ENCODE peak calls at places on chromosomes 6 and 20, in six cellular contexts. A is PC-9, P is IMR-90, I is right atrium auricular region, O is HCT116, U is PC-3. H is an unnamed sample.

GRCh38 chr6:43669050-43669921 is 18.3 kb downstream of the MRPS18A start:
- DNase-seq in A (no peak), P (peak; percentile 59), I (peak; percentile 87), O (no peak), U (no peak), H (no peak)

GRCh38 chr20:44931911-44932310 is 22.1 kb downstream of the PABPC1L start:
- DNase-seq in A (peak; percentile 85), P (no peak), I (no peak), O (no peak), U (no peak), H (no peak)

GRCh38 chr20:12358006-12358654 is 440.4 kb downstream of the BTBD3 start:
- DNase-seq in A (no peak), P (no peak), I (no peak), O (no peak), U (peak; percentile 65), H (no peak)

GRCh38 chr20:237479-237878 is 10.4 kb downstream of the DEFB129 start:
- DNase-seq in A (no peak), P (peak; percentile 5), I (no peak), O (no peak), U (no peak), H (peak; percentile 42)

GRCh38 chr20:51043811-51044210 is 20.9 kb upstream of the KCNG1 start:
- DNase-seq in A (no peak), P (peak; percentile 84), I (no peak), O (no peak), U (peak; percentile 83), H (no peak)

GRCh38 chr20:38418509-38419204 is 16.5 kb downstream of the SNHG17 start:
- DNase-seq in A (no peak), P (peak; percentile 40), I (no peak), O (no peak), U (no peak), H (no peak)

GRCh38 chr6:103675807-103676406 is 1183.8 kb downstream of the HACE1 start:
- DNase-seq in A (no peak), P (no peak), I (no peak), O (no peak), U (no peak), H (no peak)

GRCh38 chr6:160069050-160069454 is 52.6 kb upstream of the SLC22A1 start:
- DNase-seq in A (no peak), P (no peak), I (no peak), O (no peak), U (no peak), H (no peak)

GRCh38 chr6:33172307-33173227 is 19.7 kb downstream of the COL11A2 start:
- DNase-seq in A (no peak), P (peak; percentile 49), I (no peak), O (peak; percentile 13), U (peak; percentile 47), H (no peak)

GRCh38 chr6:105442369-105442768 is 39.5 kb upstream of the PREP start:
- DNase-seq in A (no peak), P (no peak), I (no peak), O (no peak), U (no peak), H (no peak)

GRCh38 chr6:144899161-144899560 is 614.0 kb downstream of the UTRN start:
- DNase-seq in A (no peak), P (peak; percentile 67), I (no peak), O (no peak), U (peak; percentile 45), H (no peak)

GRCh38 chr20:56443654-56444540 is 24.5 kb upstream of the RTF2 start:
- DNase-seq in A (peak; percentile 31), P (peak; percentile 90), I (no peak), O (no peak), U (no peak), H (no peak)

GRCh38 chr6:42744351-42744890 is 1.5 kb downstream of the TBCC start:
- DNase-seq in A (no peak), P (no peak), I (no peak), O (no peak), U (peak; percentile 29), H (no peak)

GRCh38 chr6:14747881-14748520 is 497.9 kb upstream of the JARID2 start:
- DNase-seq in A (no peak), P (peak; percentile 57), I (no peak), O (no peak), U (no peak), H (no peak)

DNA sequence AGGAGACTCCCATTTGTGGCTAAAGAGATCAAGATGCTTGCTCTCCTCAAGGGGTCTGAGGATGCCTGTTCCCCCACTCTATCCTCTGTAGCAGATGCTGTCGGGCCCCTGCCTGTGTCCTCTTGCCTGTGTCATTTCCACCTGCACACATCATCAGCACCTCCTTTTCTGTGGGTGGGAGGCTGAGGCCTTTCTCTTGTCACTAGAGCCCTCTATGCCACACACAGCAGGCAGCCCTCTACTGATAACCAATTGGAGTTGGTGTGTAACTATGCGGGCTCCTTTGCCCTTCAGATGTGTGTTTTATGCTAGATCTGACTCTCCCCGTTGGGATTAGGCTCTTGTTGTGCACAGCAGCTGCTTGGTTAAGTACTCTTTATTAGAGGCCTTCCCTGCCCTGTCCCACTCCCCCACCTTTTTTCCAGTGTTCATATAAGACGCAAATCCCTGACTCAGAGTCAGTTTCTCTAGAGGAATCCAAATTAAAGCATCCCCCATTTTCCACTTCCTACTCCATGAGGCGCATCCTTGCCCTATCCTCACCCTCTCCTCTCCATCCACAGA is 7.7 kb downstream of the TREML2 start:
- DNase-seq in A (no peak), P (no peak), I (peak; percentile 32), O (no peak), U (no peak), H (no peak)
- H3K27me3 ChIP-seq in A (peaks cover 73% of the 10 kb centered on the region), P (peaks cover 13% of the 10 kb centered on the region), I (no peaks in the 10 kb centered on the region), O (peaks cover 39% of the 10 kb centered on the region), U (peaks cover 46% of the 10 kb centered on the region), H (no peaks in the 10 kb centered on the region)

GRCh38 chr6:165186041-165186440 is 123.4 kb downstream of the C6orf118 start:
- DNase-seq in A (no peak), P (no peak), I (no peak), O (no peak), U (no peak), H (no peak)
- H3K9me3 ChIP-seq in A (no peaks in the 10 kb centered on the region), P (peaks cover 17% of the 10 kb centered on the region), I (no peaks in the 10 kb centered on the region), O (no peaks in the 10 kb centered on the region), U (no peaks in the 10 kb centered on the region), H (no peaks in the 10 kb centered on the region)

DNA sequence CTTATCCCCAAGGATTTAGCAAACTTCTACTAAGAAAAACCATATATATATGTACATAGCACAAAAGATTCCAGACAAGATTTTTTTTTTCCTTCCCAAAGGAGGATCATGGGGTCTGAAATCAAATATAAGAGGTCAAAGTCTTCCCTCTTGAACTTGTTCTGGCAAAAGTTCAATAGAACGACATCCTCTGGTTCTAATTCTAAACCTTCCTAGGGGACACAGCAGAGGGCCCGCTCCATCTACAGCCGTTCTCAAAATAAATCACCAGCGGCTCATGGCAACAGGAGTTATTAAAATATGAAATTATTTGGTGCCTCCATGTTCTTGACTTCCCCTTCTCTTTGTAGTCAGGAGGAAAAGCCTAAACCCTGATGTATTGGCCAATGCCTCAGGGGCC is 29.0 kb downstream of the ANKRD60 start:
- DNase-seq in A (no peak), P (no peak), I (no peak), O (no peak), U (no peak), H (no peak)
- H3K27me3 ChIP-seq in A (no peaks in the 10 kb centered on the region), P (peaks cover 14% of the 10 kb centered on the region), I (no peaks in the 10 kb centered on the region), O (peaks cover 16% of the 10 kb centered on the region), U (no peaks in the 10 kb centered on the region), H (no peaks in the 10 kb centered on the region)

GRCh38 chr6:67812693-67813092 is 822.4 kb upstream of the ADGRB3 start:
- DNase-seq in A (no peak), P (no peak), I (no peak), O (no peak), U (no peak), H (no peak)

GRCh38 chr6:67814262-67814661 is 820.8 kb upstream of the ADGRB3 start:
- DNase-seq in A (no peak), P (no peak), I (no peak), O (no peak), U (no peak), H (no peak)

GRCh38 chr6:67815623-67816022 is 819.5 kb upstream of the ADGRB3 start:
- DNase-seq in A (no peak), P (no peak), I (no peak), O (no peak), U (no peak), H (no peak)

DNA sequence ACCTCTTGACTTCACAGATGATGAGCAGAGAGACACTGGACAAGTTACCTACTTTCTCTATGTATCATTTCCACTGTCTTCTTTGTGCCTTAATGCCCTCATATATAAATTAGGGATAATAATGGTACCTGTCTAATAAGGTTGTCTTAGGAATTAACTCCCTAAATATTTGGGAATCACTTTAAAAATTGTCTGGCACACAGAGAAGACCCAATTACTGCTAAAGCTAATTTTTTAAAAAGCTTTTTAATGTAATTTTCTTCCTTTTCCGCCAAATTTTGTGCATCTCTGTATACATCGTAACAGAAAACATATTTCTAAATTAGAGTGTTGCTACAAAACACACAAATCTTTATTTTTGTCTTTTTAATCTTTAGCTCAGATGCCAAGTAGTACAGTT is 816.8 kb upstream of the ADGRB3 start:
- DNase-seq in A (no peak), P (no peak), I (no peak), O (no peak), U (no peak), H (no peak)
- H3K9me3 ChIP-seq in A (no peaks in the 10 kb centered on the region), P (no peaks in the 10 kb centered on the region), I (peaks cover 22% of the 10 kb centered on the region), O (peaks cover 5% of the 10 kb centered on the region), U (peaks cover 4% of the 10 kb centered on the region), H (no peaks in the 10 kb centered on the region)

DNA sequence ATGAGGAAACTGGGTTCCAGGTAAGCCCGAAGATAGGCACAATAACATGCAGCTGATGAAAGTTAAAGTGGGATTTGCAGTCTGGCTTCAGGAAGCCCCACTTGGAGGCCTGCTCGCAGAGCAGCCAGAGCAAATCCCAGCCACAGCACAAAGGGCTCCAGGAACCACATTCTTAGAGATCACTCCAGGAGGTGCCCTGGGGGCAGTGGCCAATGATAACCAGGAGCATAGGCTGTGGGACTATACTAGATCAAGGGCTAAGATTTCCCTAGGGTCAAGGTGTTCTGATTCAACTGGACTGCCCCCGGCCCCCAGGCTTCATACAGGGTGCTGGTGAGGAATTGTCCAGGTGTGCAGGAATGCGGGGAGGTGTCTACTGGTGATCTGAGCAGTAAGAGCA is 133.9 kb upstream of the PTPRT start:
- DNase-seq in A (no peak), P (no peak), I (no peak), O (no peak), U (no peak), H (no peak)
- H3K27me3 ChIP-seq in A (peaks cover 58% of the 10 kb centered on the region), P (no peaks in the 10 kb centered on the region), I (no peaks in the 10 kb centered on the region), O (peaks cover 29% of the 10 kb centered on the region), U (peaks cover 7% of the 10 kb centered on the region), H (no peaks in the 10 kb centered on the region)

GRCh38 chr20:29297411-29298270 is 1959.8 kb upstream of the DEFB115 start:
- DNase-seq in A (no peak), P (no peak), I (no peak), O (no peak), U (no peak), H (no peak)
- H3K9me3 ChIP-seq in A (no peaks in the 10 kb centered on the region), P (peaks cover 43% of the 10 kb centered on the region), I (no peaks in the 10 kb centered on the region), O (no peaks in the 10 kb centered on the region), U (peaks cover 11% of the 10 kb centered on the region), H (peaks cover 45% of the 10 kb centered on the region)

DNA sequence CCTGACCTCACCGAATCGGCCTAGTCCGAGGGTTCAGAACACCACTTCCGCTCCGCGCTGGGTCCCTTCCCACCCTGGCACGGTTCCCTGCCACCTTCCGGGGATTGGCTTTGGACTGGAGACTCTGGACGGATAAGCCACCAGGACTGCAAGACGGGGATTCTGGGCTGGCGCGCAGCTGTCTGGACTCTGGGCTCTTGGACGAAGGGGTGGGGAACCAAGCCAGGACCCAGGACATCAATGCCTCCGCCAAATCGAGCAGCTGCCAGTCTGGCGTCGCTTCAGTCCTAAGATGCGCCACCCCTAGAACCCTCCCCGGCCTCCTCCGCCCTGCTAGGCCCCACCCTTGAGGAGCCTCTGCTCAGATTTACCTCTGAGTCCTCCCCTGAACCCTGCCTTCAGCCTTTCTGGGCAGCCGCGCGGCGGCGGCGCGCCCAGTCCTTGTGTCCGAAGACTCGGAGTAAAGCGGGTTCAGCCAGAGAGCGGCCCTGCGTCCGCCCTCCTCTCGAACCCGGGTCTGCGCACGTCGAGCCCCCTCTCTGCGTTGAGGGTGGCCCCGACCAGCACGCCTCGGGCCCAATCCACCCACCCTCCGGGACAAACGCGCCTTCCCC is 1.2 kb downstream of the KCNK17 start:
- DNase-seq in A (no peak), P (no peak), I (peak; percentile 66), O (no peak), U (no peak), H (no peak)
- H3K27me3 ChIP-seq in A (peaks cover 51% of the 10 kb centered on the region), P (peaks cover 32% of the 10 kb centered on the region), I (peaks cover 4% of the 10 kb centered on the region), O (no peaks in the 10 kb centered on the region), U (peaks cover 34% of the 10 kb centered on the region), H (no peaks in the 10 kb centered on the region)

H was measured in lung.